ENCODE peak calls at places on chromosomes 4 and X, in eight cellular contexts. One of them, this sample, is unnamed.

GRCh38 chr4:187077749-187078148 is 354.1 kb upstream of the FAT1 start:
- DNase-seq in fibroblast of lung: no peak
- DNase-seq in CD8-positive, alpha-beta T cell: no peak
- DNase-seq in A673: no peak
- DNase-seq in transverse colon: no peak
- DNase-seq in right lobe of liver: no peak
- DNase-seq in testis: no peak
- DNase-seq in PC-3: no peak
- DNase-seq in this sample: no peak

GRCh38 chrX:20500171-20500865 is 233.6 kb upstream of the RPS6KA3 start:
- DNase-seq in fibroblast of lung: no peak
- DNase-seq in CD8-positive, alpha-beta T cell: no peak
- DNase-seq in A673: no peak
- DNase-seq in transverse colon: no peak
- DNase-seq in right lobe of liver: no peak
- DNase-seq in testis: no peak
- DNase-seq in PC-3: no peak
- DNase-seq in this sample: no peak

GRCh38 chr4:40395908-40396806 is 61.0 kb downstream of the CHRNA9 start:
- DNase-seq in fibroblast of lung: peak; percentile 60
- DNase-seq in CD8-positive, alpha-beta T cell: no peak
- DNase-seq in A673: no peak
- DNase-seq in transverse colon: peak; percentile 57
- DNase-seq in right lobe of liver: peak; percentile 81
- DNase-seq in testis: peak; percentile 40
- DNase-seq in PC-3: peak; percentile 83
- DNase-seq in this sample: peak; percentile 14

GRCh38 chr4:179625391-179625790 is 2183.2 kb upstream of the AGA start:
- DNase-seq in fibroblast of lung: peak; percentile 83
- DNase-seq in CD8-positive, alpha-beta T cell: no peak
- DNase-seq in A673: no peak
- DNase-seq in transverse colon: no peak
- DNase-seq in right lobe of liver: no peak
- DNase-seq in testis: no peak
- DNase-seq in PC-3: peak; percentile 2
- DNase-seq in this sample: no peak

GRCh38 chrX:140764401-140764919 is 54.9 kb downstream of the LINC00632 start:
- DNase-seq in fibroblast of lung: peak; percentile 67
- DNase-seq in CD8-positive, alpha-beta T cell: no peak
- DNase-seq in A673: peak; percentile 23
- DNase-seq in transverse colon: no peak
- DNase-seq in right lobe of liver: peak; percentile 25
- DNase-seq in testis: peak; percentile 17
- DNase-seq in PC-3: peak; percentile 58
- DNase-seq in this sample: peak; percentile 68

GRCh38 chrX:318739-319578 is at the start of gene GTPBP6:
- DNase-seq in fibroblast of lung: peak; percentile 100
- DNase-seq in CD8-positive, alpha-beta T cell: peak; percentile 99
- DNase-seq in A673: peak; percentile 99
- DNase-seq in transverse colon: peak; percentile 100
- DNase-seq in right lobe of liver: peak; percentile 99
- DNase-seq in testis: peak; percentile 100
- DNase-seq in PC-3: peak; percentile 97
- DNase-seq in this sample: peak; percentile 95

GRCh38 chr4:4625488-4625887 is 83.6 kb upstream of the STX18 start:
- DNase-seq in fibroblast of lung: peak; percentile 93
- DNase-seq in CD8-positive, alpha-beta T cell: no peak
- DNase-seq in A673: no peak
- DNase-seq in transverse colon: no peak
- DNase-seq in right lobe of liver: no peak
- DNase-seq in testis: no peak
- DNase-seq in PC-3: no peak
- DNase-seq in this sample: no peak

GRCh38 chr4:78200949-78201348 is 143.8 kb downstream of the FRAS1 start:
- DNase-seq in fibroblast of lung: no peak
- DNase-seq in CD8-positive, alpha-beta T cell: no peak
- DNase-seq in A673: no peak
- DNase-seq in transverse colon: no peak
- DNase-seq in right lobe of liver: no peak
- DNase-seq in testis: no peak
- DNase-seq in PC-3: no peak
- DNase-seq in this sample: no peak

GRCh38 chr4:186244835-186245234 is 17.5 kb downstream of the KLKB1 start:
- DNase-seq in fibroblast of lung: no peak
- DNase-seq in CD8-positive, alpha-beta T cell: no peak
- DNase-seq in A673: no peak
- DNase-seq in transverse colon: no peak
- DNase-seq in right lobe of liver: no peak
- DNase-seq in testis: no peak
- DNase-seq in PC-3: no peak
- DNase-seq in this sample: no peak

GRCh38 chrX:79079477-79079876 is 65.0 kb upstream of the GPR174 start:
- DNase-seq in fibroblast of lung: no peak
- DNase-seq in CD8-positive, alpha-beta T cell: no peak
- DNase-seq in A673: no peak
- DNase-seq in transverse colon: no peak
- DNase-seq in right lobe of liver: no peak
- DNase-seq in testis: no peak
- DNase-seq in PC-3: no peak
- DNase-seq in this sample: no peak

GRCh38 chr4:14008494-14008893 is 381.0 kb upstream of the BOD1L1 start:
- DNase-seq in fibroblast of lung: no peak
- DNase-seq in CD8-positive, alpha-beta T cell: no peak
- DNase-seq in A673: no peak
- DNase-seq in transverse colon: no peak
- DNase-seq in right lobe of liver: no peak
- DNase-seq in testis: no peak
- DNase-seq in PC-3: no peak
- DNase-seq in this sample: no peak

GRCh38 chr4:44150091-44150576 is 298.5 kb downstream of the KCTD8 start:
- DNase-seq in fibroblast of lung: peak; percentile 22
- DNase-seq in CD8-positive, alpha-beta T cell: no peak
- DNase-seq in A673: no peak
- DNase-seq in transverse colon: no peak
- DNase-seq in right lobe of liver: no peak
- DNase-seq in testis: no peak
- DNase-seq in PC-3: peak; percentile 87
- DNase-seq in this sample: no peak

GRCh38 chrX:126141014-126141413 is 25.1 kb downstream of the DCAF12L2 start:
- DNase-seq in fibroblast of lung: no peak
- DNase-seq in CD8-positive, alpha-beta T cell: no peak
- DNase-seq in A673: no peak
- DNase-seq in transverse colon: no peak
- DNase-seq in right lobe of liver: no peak
- DNase-seq in testis: no peak
- DNase-seq in PC-3: no peak
- DNase-seq in this sample: no peak

GRCh38 chrX:148361641-148362040 is 138.8 kb upstream of the AFF2 start:
- DNase-seq in fibroblast of lung: no peak
- DNase-seq in CD8-positive, alpha-beta T cell: no peak
- DNase-seq in A673: no peak
- DNase-seq in transverse colon: no peak
- DNase-seq in right lobe of liver: no peak
- DNase-seq in testis: no peak
- DNase-seq in PC-3: no peak
- DNase-seq in this sample: no peak

GRCh38 chrX:19673334-19674040 is 158.2 kb upstream of the MAP3K15 start:
- DNase-seq in fibroblast of lung: peak; percentile 92
- DNase-seq in CD8-positive, alpha-beta T cell: no peak
- DNase-seq in A673: peak; percentile 84
- DNase-seq in transverse colon: peak; percentile 35
- DNase-seq in right lobe of liver: peak; percentile 54
- DNase-seq in testis: peak; percentile 27
- DNase-seq in PC-3: peak; percentile 95
- DNase-seq in this sample: peak; percentile 16

GRCh38 chrX:110003167-110004156 is 548 bp downstream of the TMEM164 start:
- DNase-seq in fibroblast of lung: peak; percentile 13
- DNase-seq in CD8-positive, alpha-beta T cell: no peak
- DNase-seq in A673: peak; percentile 11
- DNase-seq in transverse colon: peak; percentile 20
- DNase-seq in right lobe of liver: peak; percentile 22
- DNase-seq in testis: no peak
- DNase-seq in PC-3: no peak
- DNase-seq in this sample: no peak

GRCh38 chrX:69556094-69557011 is 52.2 kb downstream of the NALF2 start:
- DNase-seq in fibroblast of lung: peak; percentile 26
- DNase-seq in CD8-positive, alpha-beta T cell: no peak
- DNase-seq in A673: peak; percentile 17
- DNase-seq in transverse colon: no peak
- DNase-seq in right lobe of liver: no peak
- DNase-seq in testis: peak; percentile 18
- DNase-seq in PC-3: peak; percentile 15
- DNase-seq in this sample: no peak

GRCh38 chr4:173399016-173399415 is at the start of gene SCRG1:
- DNase-seq in fibroblast of lung: peak; percentile 13
- DNase-seq in CD8-positive, alpha-beta T cell: no peak
- DNase-seq in A673: no peak
- DNase-seq in transverse colon: no peak
- DNase-seq in right lobe of liver: no peak
- DNase-seq in testis: peak; percentile 84
- DNase-seq in PC-3: no peak
- DNase-seq in this sample: no peak

GRCh38 chr4:123406862-123407261 is 10.3 kb downstream of the SPRY1 start:
- DNase-seq in fibroblast of lung: no peak
- DNase-seq in CD8-positive, alpha-beta T cell: no peak
- DNase-seq in A673: no peak
- DNase-seq in transverse colon: no peak
- DNase-seq in right lobe of liver: no peak
- DNase-seq in testis: no peak
- DNase-seq in PC-3: no peak
- DNase-seq in this sample: no peak

GRCh38 chr4:133865606-133866327 is 335.8 kb downstream of the PABPC4L start:
- DNase-seq in fibroblast of lung: peak; percentile 96
- DNase-seq in CD8-positive, alpha-beta T cell: no peak
- DNase-seq in A673: peak; percentile 35
- DNase-seq in transverse colon: no peak
- DNase-seq in right lobe of liver: no peak
- DNase-seq in testis: no peak
- DNase-seq in PC-3: peak; percentile 67
- DNase-seq in this sample: no peak

GRCh38 chrX:25020391-25021131 is 4.8 kb upstream of the ARX start:
- DNase-seq in fibroblast of lung: no peak
- DNase-seq in CD8-positive, alpha-beta T cell: peak; percentile 22
- DNase-seq in A673: peak; percentile 73
- DNase-seq in transverse colon: no peak
- DNase-seq in right lobe of liver: no peak
- DNase-seq in testis: no peak
- DNase-seq in PC-3: no peak
- DNase-seq in this sample: peak; percentile 56

DNA sequence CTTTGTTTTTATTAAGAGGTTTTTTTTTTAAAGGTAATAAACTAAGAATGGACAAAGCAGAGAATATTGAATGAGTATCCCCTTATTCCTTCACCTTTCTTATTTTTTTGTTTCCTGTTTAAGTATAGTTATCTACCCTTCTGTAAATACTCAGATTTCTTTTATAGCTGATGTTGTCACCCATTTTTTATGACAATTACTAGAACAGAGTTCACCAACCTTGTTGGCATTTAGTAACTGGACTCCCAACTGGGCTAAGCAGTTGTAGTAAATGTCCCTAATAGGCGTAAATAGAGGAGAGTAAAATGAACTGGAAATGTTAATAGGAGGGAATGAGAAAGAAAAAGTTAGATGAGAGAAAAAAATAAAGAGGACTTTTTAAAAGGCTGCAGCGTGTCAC is 9.8 kb downstream of the PDLIM5 start:
- DNase-seq in fibroblast of lung: no peak
- DNase-seq in CD8-positive, alpha-beta T cell: no peak
- DNase-seq in A673: no peak
- DNase-seq in transverse colon: no peak
- DNase-seq in right lobe of liver: no peak
- DNase-seq in testis: no peak
- DNase-seq in PC-3: peak; percentile 50
- DNase-seq in this sample: no peak
- H3K4me1 ChIP-seq in fibroblast of lung: no peaks in the 10 kb centered on the region
- H3K4me1 ChIP-seq in CD8-positive, alpha-beta T cell: no peaks in the 10 kb centered on the region
- H3K4me1 ChIP-seq in A673: peaks cover 58% of the 10 kb centered on the region
- H3K4me1 ChIP-seq in transverse colon: peaks cover 38% of the 10 kb centered on the region
- H3K4me1 ChIP-seq in right lobe of liver: peaks cover 94% of the 10 kb centered on the region
- H3K4me1 ChIP-seq in testis: peaks cover 36% of the 10 kb centered on the region
- H3K4me1 ChIP-seq in PC-3: peaks cover 57% of the 10 kb centered on the region
- H3K4me1 ChIP-seq in this sample: peaks cover 16% of the 10 kb centered on the region

GRCh38 chrX:46572295-46572936 is 1.1 kb upstream of the CHST7 start:
- DNase-seq in fibroblast of lung: no peak
- DNase-seq in CD8-positive, alpha-beta T cell: no peak
- DNase-seq in A673: no peak
- DNase-seq in transverse colon: no peak
- DNase-seq in right lobe of liver: no peak
- DNase-seq in testis: no peak
- DNase-seq in PC-3: no peak
- DNase-seq in this sample: no peak
- TF ChIP-seq CTCF in fibroblast of lung: no peak
- TF ChIP-seq CTCF in CD8-positive, alpha-beta T cell: no peak
- TF ChIP-seq CTCF in A673: no peak
- TF ChIP-seq CTCF in transverse colon: peak; percentile 21
- TF ChIP-seq CTCF in right lobe of liver: peak; percentile 3
- TF ChIP-seq CTCF in testis: no peak
- TF ChIP-seq CTCF in PC-3: no peak
- TF ChIP-seq CTCF in this sample: no peak

GRCh38 chr4:89162486-89162885 is 51.2 kb downstream of the TIGD2 start:
- DNase-seq in fibroblast of lung: no peak
- DNase-seq in CD8-positive, alpha-beta T cell: no peak
- DNase-seq in A673: no peak
- DNase-seq in transverse colon: no peak
- DNase-seq in right lobe of liver: no peak
- DNase-seq in testis: no peak
- DNase-seq in PC-3: no peak
- DNase-seq in this sample: no peak
- H3K4me1 ChIP-seq in fibroblast of lung: no peaks in the 10 kb centered on the region
- H3K4me1 ChIP-seq in CD8-positive, alpha-beta T cell: no peaks in the 10 kb centered on the region
- H3K4me1 ChIP-seq in A673: no peaks in the 10 kb centered on the region
- H3K4me1 ChIP-seq in transverse colon: no peaks in the 10 kb centered on the region
- H3K4me1 ChIP-seq in right lobe of liver: no peaks in the 10 kb centered on the region
- H3K4me1 ChIP-seq in testis: peaks cover 5% of the 10 kb centered on the region
- H3K4me1 ChIP-seq in PC-3: no peaks in the 10 kb centered on the region
- H3K4me1 ChIP-seq in this sample: peaks cover 3% of the 10 kb centered on the region

GRCh38 chrX:112819013-112819635 is 21.5 kb downstream of the AMOT start:
- DNase-seq in fibroblast of lung: peak; percentile 89
- DNase-seq in CD8-positive, alpha-beta T cell: no peak
- DNase-seq in A673: no peak
- DNase-seq in transverse colon: no peak
- DNase-seq in right lobe of liver: no peak
- DNase-seq in testis: no peak
- DNase-seq in PC-3: no peak
- DNase-seq in this sample: no peak

GRCh38 chrX:112820364-112821308 is 20.0 kb downstream of the AMOT start:
- DNase-seq in fibroblast of lung: no peak
- DNase-seq in CD8-positive, alpha-beta T cell: no peak
- DNase-seq in A673: no peak
- DNase-seq in transverse colon: no peak
- DNase-seq in right lobe of liver: no peak
- DNase-seq in testis: no peak
- DNase-seq in PC-3: no peak
- DNase-seq in this sample: no peak

GRCh38 chrX:112819813-112820212 is 20.8 kb downstream of the AMOT start:
- DNase-seq in fibroblast of lung: no peak
- DNase-seq in CD8-positive, alpha-beta T cell: no peak
- DNase-seq in A673: no peak
- DNase-seq in transverse colon: no peak
- DNase-seq in right lobe of liver: no peak
- DNase-seq in testis: no peak
- DNase-seq in PC-3: no peak
- DNase-seq in this sample: no peak

GRCh38 chrX:112826020-112826419 is 14.6 kb downstream of the AMOT start:
- DNase-seq in fibroblast of lung: peak; percentile 24
- DNase-seq in CD8-positive, alpha-beta T cell: no peak
- DNase-seq in A673: no peak
- DNase-seq in transverse colon: no peak
- DNase-seq in right lobe of liver: no peak
- DNase-seq in testis: no peak
- DNase-seq in PC-3: no peak
- DNase-seq in this sample: no peak

GRCh38 chrX:112822892-112823291 is 17.7 kb downstream of the AMOT start:
- DNase-seq in fibroblast of lung: no peak
- DNase-seq in CD8-positive, alpha-beta T cell: no peak
- DNase-seq in A673: no peak
- DNase-seq in transverse colon: no peak
- DNase-seq in right lobe of liver: no peak
- DNase-seq in testis: no peak
- DNase-seq in PC-3: no peak
- DNase-seq in this sample: no peak
- TF ChIP-seq CTCF in fibroblast of lung: no peak
- TF ChIP-seq CTCF in CD8-positive, alpha-beta T cell: no peak
- TF ChIP-seq CTCF in A673: no peak
- TF ChIP-seq CTCF in transverse colon: no peak
- TF ChIP-seq CTCF in right lobe of liver: no peak
- TF ChIP-seq CTCF in testis: no peak
- TF ChIP-seq CTCF in PC-3: no peak
- TF ChIP-seq CTCF in this sample: no peak

This sample was measured in BE2C.